ENCODE peak calls at places on chromosome 16, in five cellular contexts. H, R, F, C and B are unnamed samples.

GRCh38 chr16:52372313-52372712 is 174.6 kb downstream of the TOX3 start:
- DNase-seq in H (peak; percentile 55), R (no peak), F (no peak), C (no peak), B (no peak)

GRCh38 chr16:85923153-85924021 is 24.4 kb downstream of the IRF8 start:
- DNase-seq in H (no peak), R (no peak), F (peak; percentile 59), C (no peak), B (no peak)

GRCh38 chr16:17211797-17212196 is 259.0 kb downstream of the XYLT1 start:
- DNase-seq in H (peak; percentile 87), R (peak; percentile 67), F (no peak), C (peak; percentile 70), B (peak; percentile 36)

GRCh38 chr16:278863-279366 is 1.5 kb upstream of the ARHGDIG start:
- DNase-seq in H (peak; percentile 72), R (no peak), F (peak; percentile 17), C (no peak), B (no peak)

GRCh38 chr16:21646721-21647561 is 5.5 kb downstream of the IGSF6 start:
- DNase-seq in H (no peak), R (no peak), F (no peak), C (no peak), B (no peak)

GRCh38 chr16:12145918-12146317 is 169.4 kb downstream of the SNX29 start:
- DNase-seq in H (peak; percentile 49), R (no peak), F (peak; percentile 59), C (no peak), B (no peak)

GRCh38 chr16:11916524-11917285 is 949 bp upstream of the GSPT1 start:
- DNase-seq in H (peak; percentile 47), R (no peak), F (peak; percentile 41), C (no peak), B (no peak)

GRCh38 chr16:81541314-81541713 is 96.7 kb downstream of the CMIP start:
- DNase-seq in H (no peak), R (no peak), F (no peak), C (no peak), B (no peak)

GRCh38 chr16:4323845-4324478 is 8.1 kb downstream of the GLIS2 start:
- DNase-seq in H (peak; percentile 77), R (peak; percentile 77), F (peak; percentile 42), C (peak; percentile 78), B (no peak)

GRCh38 chr16:53084736-53085538 is 30.1 kb downstream of the CHD9 start:
- DNase-seq in H (no peak), R (no peak), F (no peak), C (no peak), B (no peak)

GRCh38 chr16:52546291-52546941 is 527 bp downstream of the TOX3 start:
- DNase-seq in H (peak; percentile 68), R (peak; percentile 60), F (no peak), C (peak; percentile 46), B (no peak)

GRCh38 chr16:85642762-85643281 is 29.7 kb downstream of the GSE1 start:
- DNase-seq in H (no peak), R (no peak), F (no peak), C (no peak), B (no peak)

DNA sequence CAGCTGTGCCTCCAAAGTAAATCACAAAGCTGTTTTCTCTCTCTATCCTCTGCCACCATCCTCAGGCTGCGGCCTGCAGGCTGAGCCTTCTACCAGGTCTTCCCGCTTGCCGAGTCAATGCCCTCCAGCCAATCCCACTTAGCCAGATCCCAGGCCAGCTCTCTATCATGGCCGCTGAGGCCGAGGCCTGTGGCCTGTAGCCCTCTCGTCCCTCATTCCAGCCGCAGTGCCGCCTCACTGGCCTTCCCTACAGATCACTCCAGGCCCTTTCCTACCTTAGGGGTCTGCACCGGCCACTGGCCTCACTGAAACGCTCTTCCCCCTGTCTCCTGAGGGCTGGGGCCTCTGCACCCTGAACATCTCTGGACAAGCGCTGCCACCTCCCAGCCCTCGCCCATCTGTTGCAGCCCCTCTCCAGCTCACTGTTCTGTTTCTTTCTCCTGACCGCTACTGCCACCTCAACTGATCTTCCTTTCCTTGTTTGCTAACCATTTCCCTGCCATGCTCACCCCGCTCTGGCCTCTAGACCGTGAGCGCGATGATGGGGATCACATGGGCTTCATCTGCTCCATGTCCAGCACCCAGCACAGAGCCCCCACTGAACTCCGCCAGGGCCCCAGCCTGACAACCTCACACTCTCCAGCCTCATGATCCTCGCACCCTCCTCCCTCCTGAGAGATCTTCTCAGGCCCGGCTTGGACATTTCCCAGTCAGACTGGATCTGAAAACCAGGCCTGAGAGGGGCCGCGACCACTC is 8.5 kb downstream of the KNOP1 start:
- DNase-seq in H (no peak), R (no peak), F (no peak), C (no peak), B (no peak)
- H3K27ac ChIP-seq in H (no peak overlapping the region), R (peak overlapping the region; percentile 48), F (no peak overlapping the region), C (no peak overlapping the region), B (peak overlapping the region; percentile 36)

GRCh38 chr16:3065069-3065741 is at the start of gene IL32:
- DNase-seq in H (no peak), R (no peak), F (peak; percentile 94), C (no peak), B (no peak)
- H3K9ac ChIP-seq in H (no peak within 1 kb of the TSS), R (no peak within 1 kb of the TSS), F (peak within 1 kb of the TSS; percentile 55), C (no peak within 1 kb of the TSS), B (no peak within 1 kb of the TSS)

GRCh38 chr16:88379694-88380040 is 3.1 kb upstream of the ZNF469 start:
- DNase-seq in H (no peak), R (no peak), F (no peak), C (no peak), B (no peak)

GRCh38 chr16:88380619-88381018 is 2.1 kb upstream of the ZNF469 start:
- DNase-seq in H (no peak), R (no peak), F (no peak), C (no peak), B (no peak)

GRCh38 chr16:88378836-88379693 is 3.7 kb upstream of the ZNF469 start:
- DNase-seq in H (no peak), R (no peak), F (peak; percentile 35), C (no peak), B (no peak)

GRCh38 chr16:88378401-88378800 is 4.4 kb upstream of the ZNF469 start:
- DNase-seq in H (no peak), R (no peak), F (no peak), C (no peak), B (no peak)

GRCh38 chr16:88380099-88380498 is 2.7 kb upstream of the ZNF469 start:
- DNase-seq in H (no peak), R (no peak), F (no peak), C (no peak), B (no peak)
- H3K23ac ChIP-seq in H (no peak overlapping the region), R (no peak overlapping the region), F (no peak overlapping the region), C (no peak overlapping the region), B (no peak overlapping the region)

GRCh38 chr16:75555707-75556512 is at the start of gene TMEM231:
- DNase-seq in H (peak; percentile 97), R (peak; percentile 96), F (peak; percentile 89), C (peak; percentile 96), B (peak; percentile 92)
- H3K27ac ChIP-seq in H (peak within 1 kb of the TSS; percentile 58), R (no peak within 1 kb of the TSS), F (peak within 1 kb of the TSS; percentile 24), C (no peak within 1 kb of the TSS), B (peak within 1 kb of the TSS; percentile 50)

GRCh38 chr16:46711106-46711769 is 21.8 kb downstream of the ORC6 start:
- DNase-seq in H (no peak), R (peak; percentile 29), F (no peak), C (no peak), B (no peak)
- H3K9ac ChIP-seq in H (no peak overlapping the region), R (no peak overlapping the region), F (no peak overlapping the region), C (no peak overlapping the region), B (peak overlapping the region; percentile 56)

GRCh38 chr16:70687671-70688265 is 1.9 kb upstream of the MTSS2 start:
- DNase-seq in H (no peak), R (no peak), F (no peak), C (no peak), B (no peak)
- H3K23ac ChIP-seq in H (no peak overlapping the region), R (no peak overlapping the region), F (peak overlapping the region; percentile 89), C (no peak overlapping the region), B (peak overlapping the region; percentile 52)

DNA sequence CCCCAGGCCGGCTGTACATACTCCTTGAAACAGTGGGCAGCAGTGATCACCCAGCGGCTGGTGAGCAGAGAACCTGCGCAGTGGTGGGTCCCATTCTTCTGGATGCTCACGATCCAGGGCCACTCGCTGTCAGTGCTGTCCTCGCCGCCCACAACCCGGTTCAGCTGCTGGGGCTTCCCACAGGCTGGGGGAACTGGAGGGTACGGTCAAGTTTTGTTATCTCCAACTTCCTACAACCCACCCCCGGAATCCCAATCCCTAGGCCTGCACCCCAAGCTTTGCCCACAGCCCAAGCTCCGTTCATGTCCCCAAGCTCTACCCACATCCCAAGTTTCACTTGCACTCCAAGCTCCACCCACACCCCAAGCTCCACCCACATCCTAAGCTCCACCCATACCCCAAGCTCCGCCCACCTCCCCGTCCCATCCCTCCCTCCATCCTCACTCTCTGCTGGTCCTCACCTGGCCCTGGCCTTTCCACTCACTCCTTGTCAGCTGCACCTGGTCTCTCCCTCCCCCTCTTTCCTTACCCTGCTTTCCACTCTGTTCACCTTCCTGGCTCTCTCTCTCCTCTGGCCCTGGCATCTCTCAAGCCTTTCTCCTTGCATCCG is 1.8 kb downstream of the PRSS22 start:
- DNase-seq in H (peak; percentile 40), R (peak; percentile 90), F (no peak), C (peak; percentile 80), B (no peak)
- H3K27ac ChIP-seq in H (no peak overlapping the region), R (no peak overlapping the region), F (no peak overlapping the region), C (no peak overlapping the region), B (no peak overlapping the region)

GRCh38 chr16:66741971-66742396 is 9.4 kb downstream of the DYNC1LI2 start:
- DNase-seq in H (no peak), R (no peak), F (peak; percentile 40), C (no peak), B (no peak)
- H3K9ac ChIP-seq in H (no peak overlapping the region), R (no peak overlapping the region), F (peak overlapping the region; percentile 47), C (no peak overlapping the region), B (no peak overlapping the region)

GRCh38 chr16:59181821-59182420 is 447.8 kb upstream of the GOT2 start:
- DNase-seq in H (no peak), R (no peak), F (no peak), C (no peak), B (no peak)
- H3K23ac ChIP-seq in H (no peak overlapping the region), R (no peak overlapping the region), F (no peak overlapping the region), C (no peak overlapping the region), B (peak overlapping the region; percentile 85)

DNA sequence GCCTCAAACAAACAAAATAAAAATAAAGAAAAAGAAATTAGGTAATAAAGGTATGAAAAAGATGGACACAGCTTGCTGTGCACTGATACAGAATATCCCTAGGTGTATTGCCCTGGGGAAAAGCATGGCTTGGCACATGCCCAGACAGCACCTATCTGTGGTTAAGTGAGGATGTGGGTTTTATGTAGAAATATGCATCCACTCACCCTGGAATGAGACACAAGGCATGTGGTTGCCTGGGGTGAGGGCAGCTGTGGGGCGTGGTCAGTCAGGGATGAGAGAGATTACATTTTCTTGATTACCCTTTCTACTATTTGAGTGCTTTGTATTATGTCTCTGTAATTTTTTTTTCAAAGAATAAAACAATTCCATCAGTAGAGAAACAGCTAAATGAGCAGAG is 6.9 kb downstream of the PLLP start:
- DNase-seq in H (no peak), R (no peak), F (peak; percentile 60), C (no peak), B (no peak)
- H3K27ac ChIP-seq in H (no peak overlapping the region), R (no peak overlapping the region), F (no peak overlapping the region), C (no peak overlapping the region), B (no peak overlapping the region)